ENCODE peak calls at places on chromosome 21, in four cellular contexts. One of them, this sample, is unnamed. For H3K27me3, the result is how much of the 10 kb centered on the place peaks cover.

GRCh38 chr21:17585875-17586450 is 26.7 kb downstream of the BTG3 start:
- DNase-seq in K562: peak
- DNase-seq in pancreas: no peak
- DNase-seq in suprapubic skin: no peak
- DNase-seq in this sample: peak

GRCh38 chr21:42782723-42783247 is 96.6 kb downstream of the WDR4 start:
- DNase-seq in pancreas: no peak
- DNase-seq in suprapubic skin: no peak
- DNase-seq in K562: no peak
- DNase-seq in this sample: no peak

GRCh38 chr21:30426732-30427131 is 1.0 kb upstream of the KRTAP13-3 start:
- DNase-seq in K562: no peak
- DNase-seq in suprapubic skin: no peak
- DNase-seq in pancreas: no peak
- DNase-seq in this sample: no peak

GRCh38 chr21:41548781-41549180 is 40.8 kb upstream of the TMPRSS2 start:
- DNase-seq in suprapubic skin: no peak
- DNase-seq in pancreas: no peak
- DNase-seq in K562: no peak
- DNase-seq in this sample: no peak

GRCh38 chr21:40466893-40467483 is 380.0 kb downstream of the DSCAM start:
- DNase-seq in pancreas: peak
- DNase-seq in suprapubic skin: no peak
- DNase-seq in K562: no peak
- DNase-seq in this sample: peak

GRCh38 chr21:25999935-26000582 is 170.5 kb downstream of the APP start:
- DNase-seq in pancreas: no peak
- DNase-seq in suprapubic skin: no peak
- DNase-seq in K562: no peak
- DNase-seq in this sample: no peak

GRCh38 chr21:38142226-38142625 is 114.6 kb upstream of the KCNJ15 start:
- DNase-seq in K562: no peak
- DNase-seq in pancreas: no peak
- DNase-seq in suprapubic skin: no peak
- DNase-seq in this sample: no peak

GRCh38 chr21:35011681-35012080 is 37.4 kb downstream of the RUNX1 start:
- DNase-seq in pancreas: no peak
- DNase-seq in suprapubic skin: no peak
- DNase-seq in K562: no peak
- DNase-seq in this sample: no peak

GRCh38 chr21:16536661-16537359 is 807.0 kb downstream of the USP25 start:
- DNase-seq in suprapubic skin: no peak
- DNase-seq in pancreas: no peak
- DNase-seq in K562: no peak
- DNase-seq in this sample: no peak

GRCh38 chr21:31347435-31348032 is 3.5 kb upstream of the TIAM1 start:
- DNase-seq in pancreas: no peak
- DNase-seq in K562: peak
- DNase-seq in suprapubic skin: no peak
- DNase-seq in this sample: peak

GRCh38 chr21:41901099-41901498 is 22.0 kb upstream of the PRDM15 start:
- DNase-seq in pancreas: peak
- DNase-seq in K562: no peak
- DNase-seq in suprapubic skin: no peak
- DNase-seq in this sample: no peak

GRCh38 chr21:42666023-42666747 is 12.8 kb downstream of the PDE9A start:
- DNase-seq in K562: peak
- DNase-seq in suprapubic skin: no peak
- DNase-seq in pancreas: no peak
- DNase-seq in this sample: no peak

GRCh38 chr21:15159382-15160020 is 94.7 kb upstream of the NRIP1 start:
- DNase-seq in pancreas: no peak
- DNase-seq in K562: no peak
- DNase-seq in suprapubic skin: no peak
- DNase-seq in this sample: no peak

GRCh38 chr21:39082656-39083376 is 100.4 kb downstream of the PSMG1 start:
- DNase-seq in K562: peak
- DNase-seq in pancreas: peak
- DNase-seq in suprapubic skin: no peak
- DNase-seq in this sample: no peak

GRCh38 chr21:35019631-35020032 is 29.5 kb downstream of the RUNX1 start:
- DNase-seq in suprapubic skin: no peak
- DNase-seq in K562: no peak
- DNase-seq in pancreas: peak
- DNase-seq in this sample: no peak

GRCh38 chr21:35059742-35060141 is 10.6 kb upstream of the RUNX1 start:
- DNase-seq in pancreas: no peak
- DNase-seq in K562: no peak
- DNase-seq in suprapubic skin: no peak
- DNase-seq in this sample: no peak

GRCh38 chr21:40847956-40848355 is 998 bp upstream of the DSCAM start:
- DNase-seq in K562: no peak
- DNase-seq in suprapubic skin: no peak
- DNase-seq in pancreas: no peak
- DNase-seq in this sample: no peak

GRCh38 chr21:36241717-36242116 is 78.3 kb upstream of the MORC3 start:
- DNase-seq in suprapubic skin: no peak
- DNase-seq in K562: no peak
- DNase-seq in pancreas: no peak
- DNase-seq in this sample: no peak

GRCh38 chr21:36247316-36247715 is 72.7 kb upstream of the MORC3 start:
- DNase-seq in K562: no peak
- DNase-seq in pancreas: no peak
- DNase-seq in suprapubic skin: no peak
- DNase-seq in this sample: no peak

GRCh38 chr21:36245115-36245514 is 74.9 kb upstream of the MORC3 start:
- DNase-seq in pancreas: no peak
- DNase-seq in K562: no peak
- DNase-seq in suprapubic skin: no peak
- DNase-seq in this sample: no peak

GRCh38 chr21:36246080-36246631 is 73.8 kb upstream of the MORC3 start:
- DNase-seq in K562: no peak
- DNase-seq in suprapubic skin: no peak
- DNase-seq in pancreas: peak
- DNase-seq in this sample: no peak

DNA sequence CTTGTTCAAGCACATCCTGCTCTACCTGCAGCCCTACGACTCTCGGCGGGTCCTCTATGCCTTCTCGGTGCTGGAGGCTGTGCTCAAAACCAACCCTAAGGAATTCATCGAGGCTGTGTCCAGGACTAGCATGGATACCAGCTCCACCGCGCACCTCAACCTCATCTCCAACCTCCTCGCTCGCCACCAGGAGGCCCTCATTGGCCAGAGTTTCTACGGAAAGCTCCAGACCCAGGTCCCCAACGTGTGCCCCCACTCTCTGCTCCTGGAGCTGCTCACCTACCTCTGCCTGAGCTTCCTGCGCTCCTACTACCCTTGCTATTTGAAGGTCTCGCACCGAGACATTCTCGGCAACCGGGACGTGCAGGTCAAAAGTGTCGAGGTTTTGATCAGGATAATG is 74.3 kb upstream of the MORC3 start:
- DNase-seq in K562: peak
- DNase-seq in pancreas: no peak
- DNase-seq in suprapubic skin: no peak
- DNase-seq in this sample: no peak
- TF ChIP-seq CTCF in K562: no peak
- TF ChIP-seq CTCF in pancreas: no peak
- TF ChIP-seq CTCF in suprapubic skin: no peak
- TF ChIP-seq CTCF in this sample: no peak

GRCh38 chr21:36710729-36711048 is 11.8 kb downstream of the SIM2 start:
- DNase-seq in suprapubic skin: peak
- DNase-seq in K562: no peak
- DNase-seq in pancreas: no peak
- DNase-seq in this sample: peak

GRCh38 chr21:36716836-36717235 is 17.9 kb downstream of the SIM2 start:
- DNase-seq in suprapubic skin: no peak
- DNase-seq in K562: no peak
- DNase-seq in pancreas: no peak
- DNase-seq in this sample: no peak

GRCh38 chr21:36709868-36710728 is 11.2 kb downstream of the SIM2 start:
- DNase-seq in pancreas: no peak
- DNase-seq in suprapubic skin: peak
- DNase-seq in K562: no peak
- DNase-seq in this sample: no peak

GRCh38 chr21:36716387-36716786 is 17.5 kb downstream of the SIM2 start:
- DNase-seq in K562: no peak
- DNase-seq in suprapubic skin: no peak
- DNase-seq in pancreas: no peak
- DNase-seq in this sample: no peak

DNA sequence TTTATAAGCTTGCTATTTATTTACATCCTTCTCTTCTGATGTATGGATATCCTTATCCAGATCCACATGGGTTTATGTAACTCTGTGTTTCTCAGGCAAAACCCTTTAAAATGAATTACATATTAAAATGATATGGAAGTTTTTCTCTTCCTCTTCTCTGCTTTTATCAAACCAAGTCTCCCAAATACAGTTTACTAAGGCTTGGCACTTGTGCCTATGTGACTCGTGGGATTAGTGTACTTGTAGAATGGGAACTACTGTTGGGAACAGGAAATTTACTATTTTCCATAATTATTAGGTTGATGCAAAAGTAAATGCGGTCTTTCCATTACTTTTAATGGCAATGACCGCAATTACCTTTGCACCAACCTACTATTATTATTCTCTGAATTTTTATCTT is 14.8 kb downstream of the SIM2 start:
- DNase-seq in suprapubic skin: no peak
- DNase-seq in pancreas: no peak
- DNase-seq in K562: no peak
- DNase-seq in this sample: no peak
- H3K27me3 ChIP-seq in suprapubic skin: half or more
- H3K27me3 ChIP-seq in pancreas: half or more
- H3K27me3 ChIP-seq in K562: under half
- H3K27me3 ChIP-seq in this sample: half or more

GRCh38 chr21:45957986-45958610 is 23.5 kb upstream of the COL6A1 start:
- DNase-seq in suprapubic skin: peak
- DNase-seq in pancreas: no peak
- DNase-seq in K562: no peak
- DNase-seq in this sample: no peak

GRCh38 chr21:45957551-45957950 is 24.0 kb upstream of the COL6A1 start:
- DNase-seq in pancreas: no peak
- DNase-seq in suprapubic skin: no peak
- DNase-seq in K562: no peak
- DNase-seq in this sample: no peak

GRCh38 chr21:45959182-45959581 is 22.4 kb upstream of the COL6A1 start:
- DNase-seq in pancreas: no peak
- DNase-seq in K562: no peak
- DNase-seq in suprapubic skin: no peak
- DNase-seq in this sample: no peak

GRCh38 chr21:45962531-45963224 is 18.9 kb upstream of the COL6A1 start:
- DNase-seq in K562: no peak
- DNase-seq in suprapubic skin: no peak
- DNase-seq in pancreas: no peak
- DNase-seq in this sample: no peak

DNA sequence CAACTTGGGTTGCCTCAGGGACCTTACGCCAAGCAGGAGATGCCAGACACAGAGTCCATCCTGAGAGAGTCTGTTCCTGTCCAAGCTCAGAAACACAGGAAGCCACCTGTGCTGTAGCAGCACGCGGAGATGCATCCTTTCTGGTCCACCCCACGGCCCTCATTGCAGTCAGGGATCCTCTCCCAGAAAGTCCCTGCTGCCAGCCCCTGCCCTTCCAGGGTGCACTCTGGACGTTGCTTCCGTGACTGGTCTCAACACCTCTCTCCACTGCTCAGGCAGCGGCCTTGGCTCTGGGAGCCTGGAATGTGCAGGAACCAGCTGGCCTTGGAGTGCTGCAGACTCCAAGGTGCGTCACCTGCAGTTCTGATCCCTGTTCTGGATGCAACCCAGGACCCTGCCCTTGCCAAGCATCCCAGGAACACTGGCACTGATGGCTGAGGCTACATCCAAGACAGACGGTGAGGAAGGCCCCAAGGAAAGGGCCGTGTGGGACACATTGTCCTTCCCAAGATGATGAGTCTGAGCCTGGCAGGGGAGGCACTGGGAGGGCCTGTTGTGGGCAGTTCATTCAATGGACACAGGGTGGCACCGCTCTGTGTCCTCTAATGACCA is 21.7 kb upstream of the COL6A1 start:
- DNase-seq in K562: no peak
- DNase-seq in suprapubic skin: no peak
- DNase-seq in pancreas: no peak
- DNase-seq in this sample: no peak
- TF ChIP-seq CTCF in K562: no peak
- TF ChIP-seq CTCF in suprapubic skin: no peak
- TF ChIP-seq CTCF in pancreas: no peak
- TF ChIP-seq CTCF in this sample: no peak

GRCh38 chr21:33028271-33028670 is 2.5 kb downstream of the OLIG2 start:
- DNase-seq in K562: no peak
- DNase-seq in suprapubic skin: no peak
- DNase-seq in pancreas: no peak
- DNase-seq in this sample: no peak
- H3K27me3 ChIP-seq in K562: half or more
- H3K27me3 ChIP-seq in suprapubic skin: half or more
- H3K27me3 ChIP-seq in pancreas: half or more
- H3K27me3 ChIP-seq in this sample: half or more

DNA sequence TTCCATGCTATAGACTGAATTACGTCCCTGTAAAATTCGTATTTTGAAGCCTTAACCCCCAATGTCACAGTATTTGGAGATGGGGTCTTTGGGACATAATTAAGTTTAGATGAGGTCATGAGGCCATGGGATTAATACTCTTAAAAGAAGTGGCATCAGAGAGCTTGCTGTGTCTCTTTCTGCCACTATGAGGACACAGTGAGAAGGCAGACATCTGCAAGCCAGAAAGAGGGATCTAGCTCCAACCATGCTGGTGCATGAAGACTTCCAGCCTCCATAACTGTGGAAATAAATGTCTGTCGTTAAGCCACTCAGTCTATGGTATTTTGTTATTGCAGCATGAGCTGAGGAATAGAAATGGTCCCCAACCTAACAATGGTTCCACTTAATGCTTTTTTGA is 99.0 kb downstream of the LTN1 start:
- DNase-seq in suprapubic skin: no peak
- DNase-seq in K562: no peak
- DNase-seq in pancreas: no peak
- DNase-seq in this sample: no peak
- TF ChIP-seq CTCF in suprapubic skin: no peak
- TF ChIP-seq CTCF in K562: no peak
- TF ChIP-seq CTCF in pancreas: no peak
- TF ChIP-seq CTCF in this sample: no peak

DNA sequence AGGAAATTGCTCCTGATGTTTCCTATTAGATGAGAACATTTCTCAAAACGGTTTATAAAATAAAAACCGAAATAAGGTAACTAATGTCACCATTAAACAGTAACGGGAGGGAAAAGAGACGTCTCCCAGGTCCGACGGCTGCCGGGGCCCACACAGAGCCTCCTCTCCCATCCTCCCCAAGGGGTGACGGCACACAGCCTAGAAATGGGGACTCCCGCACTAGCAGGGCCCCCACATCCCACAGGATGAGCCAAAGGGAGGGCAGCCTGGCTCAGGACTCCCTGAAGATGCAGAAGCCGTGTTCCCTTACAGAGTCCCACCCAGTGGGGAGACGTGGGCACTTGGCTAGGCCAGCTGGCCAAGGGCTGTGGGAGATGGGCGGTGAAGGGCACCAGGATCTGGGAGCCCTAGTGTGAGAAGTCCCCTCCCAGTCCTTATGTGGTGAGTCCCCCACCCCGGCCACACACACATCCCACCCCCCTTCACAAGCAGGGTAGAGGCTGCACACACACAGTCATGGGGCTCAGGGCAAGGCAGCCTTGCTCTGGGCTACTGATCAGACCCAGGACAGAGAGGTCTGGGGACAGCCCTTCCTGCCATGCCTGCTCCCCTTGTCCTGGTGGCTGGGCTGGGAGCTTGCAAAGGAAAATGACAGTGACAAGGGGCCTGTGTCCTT is 3.3 kb downstream of the KRTAP10-3 start:
- DNase-seq in K562: no peak
- DNase-seq in suprapubic skin: no peak
- DNase-seq in pancreas: no peak
- DNase-seq in this sample: no peak
- H3K27me3 ChIP-seq in K562: half or more
- H3K27me3 ChIP-seq in suprapubic skin: half or more
- H3K27me3 ChIP-seq in pancreas: under half
- H3K27me3 ChIP-seq in this sample: under half